ENCODE peak calls at places on chromosome 3, in six cellular contexts. X is neuronal stem cell, O is IMR-90, K is H9, S is H1, J is mesenchymal stem cell. A is an unnamed sample. For H3K4me1, the result is how much of the 10 kb centered on the place peaks cover.

GRCh38 chr3:46453526-46454208 is 11.0 kb downstream of the LTF start:
- DNase-seq in X (no peak), O (no peak), K (no peak), S (no peak), J (no peak), A (no peak)

GRCh38 chr3:4945318-4945717 is 33.9 kb upstream of the BHLHE40 start:
- DNase-seq in X (no peak), O (no peak), K (no peak), S (no peak), J (no peak), A (no peak)

GRCh38 chr3:113040231-113040630 is 49.4 kb downstream of the GTPBP8 start:
- DNase-seq in X (no peak), O (no peak), K (no peak), S (no peak), J (no peak), A (no peak)

GRCh38 chr3:31532587-31533168 is at the start of gene STT3B:
- DNase-seq in X (no peak), O (peak), K (peak), S (peak), J (peak), A (no peak)

GRCh38 chr3:107426223-107426622 is 49.0 kb downstream of the CCDC54 start:
- DNase-seq in X (no peak), O (no peak), K (no peak), S (no peak), J (no peak), A (no peak)

GRCh38 chr3:8842293-8842692 is 72.9 kb upstream of the OXTR start:
- DNase-seq in X (no peak), O (no peak), K (no peak), S (no peak), J (no peak), A (no peak)

GRCh38 chr3:127712881-127713771 is 40.4 kb downstream of the ABTB1 start:
- DNase-seq in X (no peak), O (no peak), K (no peak), S (no peak), J (no peak), A (no peak)

GRCh38 chr3:184160456-184160855 is 5.3 kb downstream of the DVL3 start:
- DNase-seq in X (no peak), O (peak), K (no peak), S (no peak), J (no peak), A (no peak)

GRCh38 chr3:134693226-134693625 is 42.4 kb upstream of the KY start:
- DNase-seq in X (no peak), O (no peak), K (no peak), S (no peak), J (no peak), A (no peak)

GRCh38 chr3:127987309-127987995 is 64.8 kb upstream of the SEC61A1 start:
- DNase-seq in X (no peak), O (no peak), K (no peak), S (no peak), J (no peak), A (no peak)

GRCh38 chr3:14691239-14691638 is 16.3 kb downstream of the C3orf20 start:
- DNase-seq in X (no peak), O (no peak), K (no peak), S (no peak), J (no peak), A (no peak)

GRCh38 chr3:43867673-43868072 is 176.9 kb downstream of the ABHD5 start:
- DNase-seq in X (no peak), O (peak), K (peak), S (no peak), J (peak), A (no peak)

DNA sequence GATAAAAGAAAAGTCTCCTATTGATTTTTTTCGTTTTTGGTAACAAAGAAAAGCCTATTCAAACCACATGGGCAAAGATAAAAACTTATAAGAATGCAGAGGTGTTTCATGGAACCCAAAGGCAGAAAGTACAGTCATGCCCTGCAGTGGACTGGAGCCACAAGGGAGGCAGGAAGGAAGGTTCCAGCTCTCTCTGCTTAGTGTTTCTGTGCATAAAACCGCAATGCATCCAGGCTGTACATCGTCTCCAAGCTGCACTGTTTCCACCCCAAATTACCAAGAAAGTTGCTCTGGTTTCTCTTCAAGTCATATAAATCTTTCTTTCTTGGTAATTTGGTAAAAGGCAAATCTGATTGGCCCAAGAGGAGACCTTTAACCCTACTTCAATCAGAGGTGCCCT is 15.8 kb downstream of the TRAT1 start:
- DNase-seq in X (no peak), O (no peak), K (no peak), S (no peak), J (no peak), A (no peak)
- H3K4me1 ChIP-seq in X (under half), O (under half), K (under half), S (under half), J (under half), A (under half)

GRCh38 chr3:125025647-125026046 is 30.1 kb downstream of the HEG1 start:
- DNase-seq in X (no peak), O (peak), K (no peak), S (no peak), J (no peak), A (no peak)

GRCh38 chr3:125031544-125031943 is 24.3 kb downstream of the HEG1 start:
- DNase-seq in X (no peak), O (no peak), K (no peak), S (no peak), J (no peak), A (no peak)

GRCh38 chr3:125032100-125032643 is 23.6 kb downstream of the HEG1 start:
- DNase-seq in X (no peak), O (no peak), K (peak), S (no peak), J (peak), A (peak)

GRCh38 chr3:125024817-125025216 is 31.0 kb downstream of the HEG1 start:
- DNase-seq in X (no peak), O (no peak), K (no peak), S (no peak), J (no peak), A (no peak)

DNA sequence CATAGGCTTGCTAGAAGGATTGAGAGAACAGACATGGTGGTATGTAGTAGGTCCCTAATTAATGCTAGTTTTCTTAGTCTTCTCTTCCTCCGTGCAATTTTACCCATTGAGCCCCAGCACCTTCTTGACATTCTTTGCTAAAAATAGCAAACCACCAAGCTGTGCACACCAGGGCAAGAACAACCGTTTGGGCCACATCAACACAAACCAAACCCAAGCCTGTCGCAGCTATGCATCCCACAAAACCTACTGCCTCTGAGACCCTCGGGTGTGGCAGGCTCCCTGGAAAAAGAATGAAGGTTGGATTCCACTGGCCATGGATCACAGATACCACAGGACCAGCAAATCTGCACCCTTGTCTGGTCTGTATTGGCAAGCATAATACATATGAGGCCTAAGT is 27.1 kb downstream of the HEG1 start:
- DNase-seq in X (no peak), O (no peak), K (no peak), S (no peak), J (no peak), A (no peak)
- H2BK15ac ChIP-seq in X (no peak), O (no peak), K (no peak), S (no peak), J (no peak), A (no peak)

DNA sequence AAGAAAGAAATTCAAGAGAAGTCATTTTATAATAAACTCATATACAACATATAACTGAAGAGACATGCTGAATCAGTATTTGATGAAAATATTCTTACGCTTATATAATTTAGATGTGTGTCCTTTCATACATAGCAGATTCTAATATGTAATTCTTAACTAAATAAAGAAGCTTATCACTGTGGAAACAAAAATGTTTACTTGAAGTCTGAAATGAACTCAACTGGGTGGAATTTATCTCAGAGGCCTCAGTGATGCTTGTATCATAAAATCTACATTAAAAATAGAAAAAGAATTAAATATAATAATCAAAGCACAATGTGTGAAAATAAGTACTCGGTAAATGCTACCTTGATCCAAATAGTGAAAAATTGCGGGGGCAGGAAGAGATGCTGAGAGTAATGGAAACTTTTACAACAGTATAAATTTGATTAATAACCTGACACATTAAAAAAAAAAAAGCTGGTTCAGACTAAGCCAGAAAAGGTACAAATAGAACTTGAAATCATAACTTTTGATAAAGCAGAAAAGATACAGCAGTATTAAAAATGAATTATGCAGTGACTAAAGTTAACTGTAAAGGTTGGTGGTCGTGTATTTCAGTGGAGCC is 12.0 kb upstream of the CBLB start:
- DNase-seq in X (no peak), O (peak), K (no peak), S (no peak), J (no peak), A (no peak)
- H3K4me2 ChIP-seq in X (no peak), O (peak), K (no peak), S (no peak), J (no peak), A (no peak)

GRCh38 chr3:69095636-69096035 is 10.9 kb downstream of the ARL6IP5 start:
- DNase-seq in X (no peak), O (no peak), K (no peak), S (no peak), J (peak), A (no peak)
- H3K4me1 ChIP-seq in X (under half), O (under half), K (under half), S (under half), J (under half), A (under half)

GRCh38 chr3:172201990-172202318 is 162.6 kb downstream of the FNDC3B start:
- DNase-seq in X (no peak), O (peak), K (no peak), S (no peak), J (peak), A (peak)

GRCh38 chr3:172197344-172197743 is 158.0 kb downstream of the FNDC3B start:
- DNase-seq in X (no peak), O (no peak), K (no peak), S (no peak), J (no peak), A (no peak)

GRCh38 chr3:172201136-172201989 is 162.0 kb downstream of the FNDC3B start:
- DNase-seq in X (no peak), O (peak), K (no peak), S (no peak), J (peak), A (no peak)

GRCh38 chr3:172198428-172198827 is 159.1 kb downstream of the FNDC3B start:
- DNase-seq in X (no peak), O (no peak), K (no peak), S (no peak), J (no peak), A (no peak)

DNA sequence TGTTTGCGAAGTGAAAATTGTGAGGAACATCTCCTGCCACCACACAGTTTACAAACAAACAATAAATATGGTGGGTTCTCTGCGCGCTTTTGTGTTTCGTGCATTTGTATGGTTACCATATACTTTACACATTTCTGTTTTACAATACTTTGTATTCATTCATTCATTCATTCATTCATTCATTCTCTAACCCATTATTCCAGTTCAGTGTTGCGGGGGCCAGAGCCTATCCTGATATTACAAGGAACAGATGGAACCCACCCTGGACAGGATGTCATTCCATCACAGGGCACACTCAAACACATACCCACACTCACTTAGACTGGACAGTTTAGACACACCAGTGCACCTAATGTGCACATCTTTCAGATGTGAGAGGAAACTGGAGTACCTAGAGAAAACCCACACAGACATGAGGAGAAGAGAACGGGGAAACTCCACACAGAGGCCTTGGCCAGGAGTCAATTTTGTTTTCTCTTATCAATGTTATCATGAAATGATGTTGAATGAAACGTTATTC is 160.5 kb downstream of the FNDC3B start:
- DNase-seq in X (no peak), O (no peak), K (no peak), S (no peak), J (no peak), A (no peak)
- H2BK15ac ChIP-seq in X (no peak), O (no peak), K (no peak), S (no peak), J (no peak), A (no peak)